ENCODE peak calls at places on chromosome 4, in four cellular contexts. One of them, this sample, is unnamed.

GRCh38 chr4:138235419-138235952 is 6.7 kb downstream of the SLC7A11 start:
- DNase-seq in PC-3: peak
- DNase-seq in GM23248: peak
- DNase-seq in NCI-H510A: no peak
- DNase-seq in this sample: peak

GRCh38 chr4:109942292-109942926 is 29.7 kb downstream of the EGF start:
- DNase-seq in NCI-H510A: no peak
- DNase-seq in GM23248: peak
- DNase-seq in PC-3: no peak
- DNase-seq in this sample: no peak

GRCh38 chr4:90064196-90064595 is 63.0 kb upstream of the CCSER1 start:
- DNase-seq in PC-3: no peak
- DNase-seq in GM23248: no peak
- DNase-seq in NCI-H510A: no peak
- DNase-seq in this sample: no peak

GRCh38 chr4:149409186-149410056 is 406.2 kb downstream of the IQCM start:
- DNase-seq in NCI-H510A: no peak
- DNase-seq in PC-3: peak
- DNase-seq in GM23248: peak
- DNase-seq in this sample: peak

GRCh38 chr4:98682719-98683118 is 24.3 kb upstream of the TSPAN5 start:
- DNase-seq in NCI-H510A: no peak
- DNase-seq in GM23248: peak
- DNase-seq in PC-3: peak
- DNase-seq in this sample: peak

GRCh38 chr4:121256346-121256745 is 92.2 kb upstream of the TNIP3 start:
- DNase-seq in GM23248: peak
- DNase-seq in PC-3: peak
- DNase-seq in NCI-H510A: no peak
- DNase-seq in this sample: peak

GRCh38 chr4:40838742-40839141 is 89.0 kb downstream of the NSUN7 start:
- DNase-seq in NCI-H510A: no peak
- DNase-seq in PC-3: peak
- DNase-seq in GM23248: peak
- DNase-seq in this sample: no peak

GRCh38 chr4:38815879-38816782 is 11.5 kb upstream of the TLR1 start:
- DNase-seq in GM23248: no peak
- DNase-seq in PC-3: no peak
- DNase-seq in NCI-H510A: no peak
- DNase-seq in this sample: no peak

GRCh38 chr4:143700420-143701352 is at the start of gene FREM3:
- DNase-seq in PC-3: no peak
- DNase-seq in GM23248: peak
- DNase-seq in NCI-H510A: peak
- DNase-seq in this sample: no peak

This sample was measured in renal cortical epithelial cell.